ENCODE peak calls at places on chromosome 17, in four cellular contexts. M is right lobe of liver, B is Caco-2, T is BE2C. C is an unnamed sample.

GRCh38 chr17:16513858-16514257 is 21.9 kb upstream of the LRRC75A start:
- DNase-seq in M (no peak), B (no peak), T (no peak), C (no peak)

GRCh38 chr17:1590031-1590746 is 27.6 kb upstream of the PITPNA start:
- DNase-seq in M (no peak), B (peak; percentile 92), T (no peak), C (peak; percentile 20)

GRCh38 chr17:17041018-17041521 is 1.2 kb upstream of the MPRIP start:
- DNase-seq in M (peak; percentile 66), B (peak; percentile 80), T (peak; percentile 61), C (peak; percentile 100)

GRCh38 chr17:73725794-73726193 is 81.5 kb upstream of the SDK2 start:
- DNase-seq in M (no peak), B (no peak), T (no peak), C (no peak)

GRCh38 chr17:3875317-3875716 is 17.5 kb downstream of the CAMKK1 start:
- DNase-seq in M (no peak), B (no peak), T (no peak), C (no peak)

GRCh38 chr17:285751-286422 is 66.7 kb downstream of the RPH3AL start:
- DNase-seq in M (peak; percentile 44), B (peak; percentile 25), T (no peak), C (no peak)

GRCh38 chr17:80927791-80928216 is 63.8 kb upstream of the CHMP6 start:
- DNase-seq in M (peak; percentile 46), B (no peak), T (no peak), C (no peak)

GRCh38 chr17:29178750-29179231 is 1.4 kb downstream of the MYO18A start:
- DNase-seq in M (no peak), B (no peak), T (no peak), C (no peak)

GRCh38 chr17:56678249-56679144 is 85.0 kb downstream of the NOG start:
- DNase-seq in M (no peak), B (no peak), T (no peak), C (peak; percentile 29)

GRCh38 chr17:28737770-28738679 is 5.8 kb upstream of the TRAF4 start:
- DNase-seq in M (no peak), B (no peak), T (no peak), C (no peak)

GRCh38 chr17:13725286-13725990 is 123.7 kb upstream of the HS3ST3A1 start:
- DNase-seq in M (no peak), B (no peak), T (peak; percentile 14), C (no peak)

GRCh38 chr17:79786930-79787643 is 9.1 kb downstream of the CBX2 start:
- DNase-seq in M (peak; percentile 22), B (no peak), T (no peak), C (no peak)

GRCh38 chr17:79784353-79785016 is 6.5 kb downstream of the CBX2 start:
- DNase-seq in M (no peak), B (no peak), T (no peak), C (no peak)

GRCh38 chr17:79783891-79784290 is 5.9 kb downstream of the CBX2 start:
- DNase-seq in M (peak; percentile 50), B (no peak), T (no peak), C (no peak)

GRCh38 chr17:79785017-79785899 is 7.3 kb downstream of the CBX2 start:
- DNase-seq in M (no peak), B (no peak), T (no peak), C (no peak)

GRCh38 chr17:79785900-79786810 is 8.2 kb downstream of the CBX2 start:
- DNase-seq in M (peak; percentile 41), B (no peak), T (no peak), C (no peak)
- H3K27me3 ChIP-seq in M (peaks cover 22% of the 10 kb centered on the region), B (no peaks in the 10 kb centered on the region), T (peaks cover 13% of the 10 kb centered on the region), C (no peaks in the 10 kb centered on the region)

GRCh38 chr17:8152981-8153549 is 861 bp upstream of the PER1 start:
- DNase-seq in M (peak; percentile 50), B (no peak), T (no peak), C (no peak)

GRCh38 chr17:8155341-8156173 is 3.4 kb upstream of the PER1 start:
- DNase-seq in M (no peak), B (no peak), T (no peak), C (no peak)

GRCh38 chr17:8154608-8155152 is 2.5 kb upstream of the PER1 start:
- DNase-seq in M (no peak), B (no peak), T (no peak), C (no peak)

GRCh38 chr17:8153550-8153956 is 1.3 kb upstream of the PER1 start:
- DNase-seq in M (peak; percentile 87), B (peak; percentile 67), T (no peak), C (peak; percentile 73)

GRCh38 chr17:8153957-8154607 is 1.9 kb upstream of the PER1 start:
- DNase-seq in M (peak; percentile 99), B (peak; percentile 84), T (peak; percentile 86), C (peak; percentile 96)
- H3K4me1 ChIP-seq in M (no peaks in the 10 kb centered on the region), B (peaks cover 19% of the 10 kb centered on the region), T (peaks cover 9% of the 10 kb centered on the region), C (peaks cover 24% of the 10 kb centered on the region)

DNA sequence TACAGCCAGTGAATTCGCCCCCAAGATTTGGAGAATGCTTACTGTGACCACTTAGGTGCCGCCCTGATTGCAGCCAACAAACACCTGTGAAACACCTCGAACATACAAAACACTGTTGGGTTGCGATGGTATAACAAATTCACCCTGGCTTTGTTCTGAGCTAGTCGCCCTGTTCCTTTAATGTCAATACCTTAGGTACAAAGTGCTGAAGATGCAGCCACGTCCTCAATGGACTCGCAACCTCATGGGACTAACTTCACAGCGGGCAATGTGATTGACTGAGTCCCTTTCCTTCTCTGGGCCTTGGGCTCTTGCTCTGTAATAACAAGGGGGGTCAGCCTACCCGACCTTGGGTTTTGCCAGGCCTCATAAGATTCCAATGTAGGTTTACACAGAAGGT is 28.9 kb upstream of the GOSR2 start:
- DNase-seq in M (no peak), B (no peak), T (no peak), C (no peak)
- H3K27me3 ChIP-seq in M (no peaks in the 10 kb centered on the region), B (no peaks in the 10 kb centered on the region), T (peaks cover 16% of the 10 kb centered on the region), C (peaks cover 12% of the 10 kb centered on the region)

GRCh38 chr17:58339775-58340622 is 11.4 kb upstream of the TSPOAP1 start:
- DNase-seq in M (no peak), B (no peak), T (no peak), C (no peak)
- H3K4me1 ChIP-seq in M (no peaks in the 10 kb centered on the region), B (peaks cover 34% of the 10 kb centered on the region), T (peaks cover 30% of the 10 kb centered on the region), C (peaks cover 6% of the 10 kb centered on the region)

DNA sequence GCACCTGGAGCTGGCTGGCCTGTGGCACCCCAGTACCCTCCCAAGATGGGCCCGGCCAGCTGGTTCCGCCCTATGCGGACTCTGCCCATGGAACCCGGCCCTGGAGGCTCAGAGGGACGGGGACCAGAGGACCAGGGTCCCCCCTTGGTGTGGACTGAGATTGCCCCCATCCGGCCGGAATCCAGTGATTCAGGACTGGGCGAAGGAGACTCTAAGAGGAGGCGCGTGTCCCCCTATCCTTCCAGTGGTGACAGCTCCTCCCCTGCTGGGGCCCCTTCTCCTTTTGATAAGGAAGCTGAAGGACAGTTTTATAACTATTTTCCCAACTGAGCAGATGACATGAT is 12.0 kb downstream of the TBX21 start:
- DNase-seq in M (no peak), B (no peak), T (no peak), C (no peak)
- H3K27me3 ChIP-seq in M (no peaks in the 10 kb centered on the region), B (no peaks in the 10 kb centered on the region), T (peaks cover 24% of the 10 kb centered on the region), C (peaks cover 20% of the 10 kb centered on the region)

GRCh38 chr17:63440770-63441335 is 5.3 kb downstream of the CYB561 start:
- DNase-seq in M (no peak), B (no peak), T (peak; percentile 36), C (no peak)

GRCh38 chr17:63442549-63443035 is 3.5 kb downstream of the CYB561 start:
- DNase-seq in M (no peak), B (no peak), T (peak; percentile 97), C (peak; percentile 30)

GRCh38 chr17:63443053-63443452 is 3.1 kb downstream of the CYB561 start:
- DNase-seq in M (no peak), B (no peak), T (peak; percentile 56), C (no peak)

GRCh38 chr17:63442074-63442473 is 4.0 kb downstream of the CYB561 start:
- DNase-seq in M (no peak), B (no peak), T (peak; percentile 77), C (no peak)

GRCh38 chr17:63441654-63442053 is 4.5 kb downstream of the CYB561 start:
- DNase-seq in M (no peak), B (no peak), T (no peak), C (no peak)
- H3K4me1 ChIP-seq in M (no peaks in the 10 kb centered on the region), B (peaks cover 4% of the 10 kb centered on the region), T (peaks cover 38% of the 10 kb centered on the region), C (no peaks in the 10 kb centered on the region)

GRCh38 chr17:77786740-77787505 is 171.6 kb upstream of the TNRC6C start:
- DNase-seq in M (no peak), B (no peak), T (no peak), C (no peak)

GRCh38 chr17:77782611-77783010 is 175.9 kb upstream of the TNRC6C start:
- DNase-seq in M (no peak), B (no peak), T (no peak), C (no peak)

GRCh38 chr17:77783991-77784820 is 174.3 kb upstream of the TNRC6C start:
- DNase-seq in M (no peak), B (no peak), T (no peak), C (no peak)

GRCh38 chr17:77786090-77786489 is 172.4 kb upstream of the TNRC6C start:
- DNase-seq in M (no peak), B (no peak), T (no peak), C (no peak)

GRCh38 chr17:77785526-77785925 is 173.0 kb upstream of the TNRC6C start:
- DNase-seq in M (no peak), B (no peak), T (no peak), C (no peak)
- H3K27me3 ChIP-seq in M (no peaks in the 10 kb centered on the region), B (no peaks in the 10 kb centered on the region), T (no peaks in the 10 kb centered on the region), C (peaks cover 8% of the 10 kb centered on the region)

DNA sequence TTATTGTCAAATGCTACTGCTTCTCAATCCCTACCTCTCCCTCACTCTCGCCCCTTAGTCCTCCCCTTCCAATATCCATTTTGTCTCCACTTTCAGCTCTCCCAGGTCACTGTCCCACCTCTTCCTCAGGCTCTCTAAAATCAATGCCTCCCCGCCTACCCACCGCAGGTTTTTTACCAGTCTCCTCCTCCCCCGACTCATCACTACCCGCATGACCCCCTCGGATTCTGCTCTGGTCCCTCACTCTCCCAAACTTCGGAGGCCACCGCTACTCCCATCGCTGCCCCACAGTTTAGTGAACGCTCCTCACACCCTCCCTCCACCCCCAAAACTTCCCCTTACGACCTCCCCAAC is 513 bp downstream of the CRLF3 start:
- DNase-seq in M (no peak), B (no peak), T (peak; percentile 5), C (no peak)
- H3K4me1 ChIP-seq in M (no peaks in the 10 kb centered on the region), B (peaks cover 8% of the 10 kb centered on the region), T (no peaks in the 10 kb centered on the region), C (peaks cover 12% of the 10 kb centered on the region)

GRCh38 chr17:8946476-8946875 is 19.0 kb downstream of the PIK3R5 start:
- DNase-seq in M (no peak), B (no peak), T (no peak), C (no peak)

GRCh38 chr17:8944748-8945147 is 20.8 kb downstream of the PIK3R5 start:
- DNase-seq in M (no peak), B (no peak), T (no peak), C (no peak)

GRCh38 chr17:8946071-8946470 is 19.4 kb downstream of the PIK3R5 start:
- DNase-seq in M (no peak), B (no peak), T (no peak), C (no peak)

GRCh38 chr17:8941980-8942617 is 23.4 kb downstream of the PIK3R5 start:
- DNase-seq in M (no peak), B (no peak), T (no peak), C (no peak)

DNA sequence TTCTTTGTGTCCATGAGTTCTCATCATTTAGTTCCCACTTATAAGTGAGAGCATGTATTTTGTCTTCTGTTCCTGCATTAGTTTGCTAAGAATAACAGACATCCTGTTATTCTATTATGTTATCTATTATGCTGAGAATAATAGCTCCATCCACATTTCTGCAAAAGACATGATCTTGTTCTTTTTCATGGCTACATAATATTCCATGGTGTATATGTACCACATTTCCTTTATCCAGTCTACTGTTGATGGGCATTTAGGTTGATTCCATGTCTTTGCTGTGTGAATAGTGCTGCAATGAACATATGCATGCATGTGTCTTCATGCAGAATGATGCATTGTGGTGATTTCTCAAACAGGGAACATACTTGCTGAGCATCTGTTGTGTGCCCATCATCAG is 21.4 kb downstream of the PIK3R5 start:
- DNase-seq in M (no peak), B (no peak), T (no peak), C (no peak)
- H3K27me3 ChIP-seq in M (no peaks in the 10 kb centered on the region), B (no peaks in the 10 kb centered on the region), T (no peaks in the 10 kb centered on the region), C (no peaks in the 10 kb centered on the region)

C was measured in SJCRH30.